ENCODE peak calls at places on chromosome 22, in five cellular contexts. H is H9, U is psoas muscle, O is right atrium auricular region, S is pancreas. P is an unnamed sample.

GRCh38 chr22:32852346-32853251 is 51.1 kb downstream of the TIMP3 start:
- DNase-seq in H (no peak), U (peak; percentile 52), O (peak; percentile 80), S (no peak), P (peak; percentile 66)

GRCh38 chr22:22342697-22343602 is 98.4 kb downstream of the VPREB1 start:
- DNase-seq in H (peak; percentile 93), U (no peak), O (no peak), S (peak; percentile 70), P (no peak)

GRCh38 chr22:30235687-30236170 is 10.8 kb downstream of the LIF start:
- DNase-seq in H (no peak), U (no peak), O (no peak), S (peak; percentile 45), P (no peak)

GRCh38 chr22:39427751-39428596 is 28.4 kb downstream of the TAB1 start:
- DNase-seq in H (peak; percentile 25), U (peak; percentile 3), O (no peak), S (no peak), P (no peak)

GRCh38 chr22:32023251-32023827 is 19.7 kb upstream of the SLC5A1 start:
- DNase-seq in H (no peak), U (no peak), O (no peak), S (no peak), P (no peak)

GRCh38 chr22:36409911-36410756 is 22.4 kb upstream of the MYH9 start:
- DNase-seq in H (peak; percentile 100), U (peak; percentile 65), O (peak; percentile 80), S (peak; percentile 99), P (peak; percentile 63)

GRCh38 chr22:45441158-45441557 is 27.7 kb downstream of the RIBC2 start:
- DNase-seq in H (peak; percentile 70), U (peak; percentile 46), O (peak; percentile 77), S (peak; percentile 18), P (no peak)

GRCh38 chr22:36156515-36157419 is 3.8 kb downstream of the APOL3 start:
- DNase-seq in H (peak; percentile 56), U (peak; percentile 90), O (peak; percentile 93), S (peak; percentile 25), P (peak; percentile 63)

GRCh38 chr22:29306830-29307657 is 594 bp downstream of the GAS2L1 start:
- DNase-seq in H (peak; percentile 80), U (peak; percentile 88), O (peak; percentile 79), S (peak; percentile 79), P (peak; percentile 66)

GRCh38 chr22:37202706-37203105 is 9.6 kb downstream of the SSTR3 start:
- DNase-seq in H (no peak), U (no peak), O (no peak), S (no peak), P (no peak)

GRCh38 chr22:46379301-46379930 is 43.9 kb downstream of the TRMU start:
- DNase-seq in H (no peak), U (no peak), O (no peak), S (peak; percentile 62), P (no peak)

GRCh38 chr22:37211075-37211852 is 1.0 kb downstream of the SSTR3 start:
- DNase-seq in H (no peak), U (no peak), O (no peak), S (no peak), P (no peak)

GRCh38 chr22:22461111-22461510 is 47.4 kb downstream of the ZNF280B start:
- DNase-seq in H (no peak), U (no peak), O (no peak), S (no peak), P (no peak)

GRCh38 chr22:46002757-46003270 is 25.9 kb upstream of the WNT7B start:
- DNase-seq in H (no peak), U (peak; percentile 63), O (no peak), S (no peak), P (peak; percentile 56)

GRCh38 chr22:32331918-32332725 is 25.5 kb upstream of the RFPL3 start:
- DNase-seq in H (peak; percentile 22), U (no peak), O (peak; percentile 36), S (no peak), P (no peak)

GRCh38 chr22:41245917-41246499 is 5.3 kb upstream of the CHADL start:
- DNase-seq in H (peak; percentile 71), U (no peak), O (no peak), S (no peak), P (no peak)

GRCh38 chr22:41544671-41545476 is 604 bp upstream of the POLR3H start:
- DNase-seq in H (no peak), U (no peak), O (no peak), S (no peak), P (no peak)

GRCh38 chr22:41481131-41481830 is 12.4 kb downstream of the ACO2 start:
- DNase-seq in H (no peak), U (peak; percentile 53), O (peak; percentile 66), S (no peak), P (peak; percentile 90)

GRCh38 chr22:19036523-19037273 is 85.5 kb downstream of the DGCR2 start:
- DNase-seq in H (peak; percentile 64), U (no peak), O (no peak), S (no peak), P (no peak)

GRCh38 chr22:37690901-37691504 is 4.9 kb downstream of the NOL12 start:
- DNase-seq in H (no peak), U (peak; percentile 33), O (no peak), S (no peak), P (peak; percentile 74)

GRCh38 chr22:45320326-45320976 is 10.7 kb downstream of the FAM118A start:
- DNase-seq in H (no peak), U (peak; percentile 33), O (peak; percentile 69), S (no peak), P (no peak)

GRCh38 chr22:32324505-32325415 is 32.9 kb upstream of the RFPL3 start:
- DNase-seq in H (peak; percentile 27), U (no peak), O (peak; percentile 55), S (no peak), P (no peak)

GRCh38 chr22:31872209-31872608 is 72.1 kb upstream of the YWHAH start:
- DNase-seq in H (peak; percentile 38), U (no peak), O (no peak), S (no peak), P (no peak)

GRCh38 chr22:39175127-39176066 is 22.9 kb upstream of the CBX7 start:
- DNase-seq in H (peak; percentile 57), U (no peak), O (no peak), S (no peak), P (no peak)

GRCh38 chr22:30041475-30041874 is 38.8 kb upstream of the HORMAD2 start:
- DNase-seq in H (no peak), U (no peak), O (peak; percentile 34), S (no peak), P (no peak)

GRCh38 chr22:45612940-45613339 is 58.7 kb upstream of the ATXN10 start:
- DNase-seq in H (no peak), U (peak; percentile 40), O (no peak), S (no peak), P (no peak)

GRCh38 chr22:29393019-29393608 is 4.7 kb upstream of the AP1B1 start:
- DNase-seq in H (peak; percentile 8), U (no peak), O (peak; percentile 26), S (no peak), P (no peak)

GRCh38 chr22:29031236-29031982 is 30.2 kb downstream of the C22orf31 start:
- DNase-seq in H (peak; percentile 74), U (peak; percentile 68), O (peak; percentile 90), S (peak; percentile 42), P (peak; percentile 67)

GRCh38 chr22:23806837-23807236 is 20.1 kb downstream of the SMARCB1 start:
- DNase-seq in H (no peak), U (no peak), O (no peak), S (no peak), P (no peak)

GRCh38 chr22:20881231-20881630 is 22.4 kb downstream of the SNAP29 start:
- DNase-seq in H (no peak), U (no peak), O (no peak), S (no peak), P (no peak)

DNA sequence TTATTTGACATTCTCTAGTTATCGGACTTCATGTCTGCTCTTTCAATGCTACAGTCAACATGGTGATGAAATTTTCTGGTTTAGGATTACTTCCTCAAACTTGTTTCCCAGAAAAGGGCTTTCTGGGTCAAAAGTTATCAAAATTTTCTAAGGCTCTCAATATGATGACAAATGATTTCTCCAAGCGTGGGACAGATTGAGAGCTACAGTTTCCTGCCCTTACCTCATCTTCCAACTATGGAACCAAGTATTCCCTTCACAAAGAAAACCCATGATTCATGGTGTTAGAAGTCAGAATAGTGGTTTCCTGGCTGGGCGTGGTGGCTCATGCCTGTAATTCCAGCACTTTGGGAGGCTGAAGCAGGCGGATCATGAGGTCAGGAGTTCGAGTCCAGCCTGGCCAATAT is 17.8 kb downstream of the MYO18B start:
- DNase-seq in H (no peak), U (no peak), O (no peak), S (peak; percentile 11), P (no peak)
- H3K4me1 ChIP-seq in H (no peaks in the 10 kb centered on the region), U (peaks cover 51% of the 10 kb centered on the region), O (no peaks in the 10 kb centered on the region), S (no peaks in the 10 kb centered on the region), P (peaks cover 58% of the 10 kb centered on the region)

GRCh38 chr22:17065433-17065832 is 19.4 kb upstream of the IL17RA start:
- DNase-seq in H (no peak), U (peak; percentile 42), O (peak; percentile 30), S (no peak), P (peak; percentile 28)
- H3K9me3 ChIP-seq in H (no peaks in the 10 kb centered on the region), U (no peaks in the 10 kb centered on the region), O (no peaks in the 10 kb centered on the region), S (no peaks in the 10 kb centered on the region), P (no peaks in the 10 kb centered on the region)

GRCh38 chr22:48052621-48052890 is 1290.1 kb downstream of the TBC1D22A start:
- DNase-seq in H (peak; percentile 13), U (no peak), O (no peak), S (no peak), P (no peak)

GRCh38 chr22:48050836-48051235 is 1288.4 kb downstream of the TBC1D22A start:
- DNase-seq in H (no peak), U (no peak), O (no peak), S (no peak), P (no peak)

GRCh38 chr22:48051796-48052620 is 1289.6 kb downstream of the TBC1D22A start:
- DNase-seq in H (no peak), U (no peak), O (no peak), S (no peak), P (no peak)

GRCh38 chr22:48047722-48048500 is 1285.5 kb downstream of the TBC1D22A start:
- DNase-seq in H (no peak), U (no peak), O (peak; percentile 46), S (no peak), P (no peak)

DNA sequence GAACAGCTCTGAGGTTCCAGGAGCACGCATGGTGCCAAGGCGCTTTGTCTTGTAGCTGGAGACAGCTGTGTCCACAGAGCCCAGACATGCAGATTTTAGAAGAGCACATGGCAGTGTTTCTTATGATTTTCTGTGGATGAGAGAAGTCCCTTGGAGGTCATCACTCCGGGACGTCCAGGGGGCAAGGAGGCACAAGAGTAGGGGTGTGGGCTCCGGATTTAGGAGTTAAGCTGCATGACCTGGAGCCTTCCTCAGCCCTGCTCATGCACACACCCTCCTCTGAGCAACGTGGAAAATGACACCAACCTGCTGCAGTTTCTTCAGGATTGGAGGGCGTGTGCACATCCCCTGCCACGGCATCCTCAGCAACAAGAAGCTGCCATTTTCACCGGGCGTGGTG is 1286.7 kb downstream of the TBC1D22A start:
- DNase-seq in H (no peak), U (no peak), O (peak; percentile 38), S (no peak), P (no peak)
- H3K4me1 ChIP-seq in H (no peaks in the 10 kb centered on the region), U (no peaks in the 10 kb centered on the region), O (no peaks in the 10 kb centered on the region), S (no peaks in the 10 kb centered on the region), P (no peaks in the 10 kb centered on the region)

GRCh38 chr22:49976439-49977175 is 16.0 kb downstream of the PIM3 start:
- DNase-seq in H (no peak), U (no peak), O (no peak), S (no peak), P (peak; percentile 40)
- H3K9me3 ChIP-seq in H (no peaks in the 10 kb centered on the region), U (no peaks in the 10 kb centered on the region), O (no peaks in the 10 kb centered on the region), S (no peaks in the 10 kb centered on the region), P (no peaks in the 10 kb centered on the region)